ENCODE peak calls at places on chromosomes 13 and 19, in five cellular contexts. P is kidney epithelial cell, C is cardiac fibroblast, E is tibial artery, N is CD14-positive monocyte. W is an unnamed sample.

GRCh38 chr13:58999851-59000250 is 1163.9 kb downstream of the DIAPH3 start:
- DNase-seq in P (no peak), C (no peak), E (no peak), N (no peak), W (no peak)

GRCh38 chr19:44051654-44052402 is at the start of gene ZNF223:
- DNase-seq in P (peak), C (peak), E (peak), N (peak), W (peak)

GRCh38 chr19:54462072-54462712 is 1.4 kb downstream of the LENG9 start:
- DNase-seq in P (no peak), C (no peak), E (no peak), N (peak), W (no peak)

GRCh38 chr19:33419763-33420080 is 46.2 kb downstream of the CEBPG start:
- DNase-seq in P (no peak), C (no peak), E (no peak), N (no peak), W (no peak)

GRCh38 chr19:40321076-40321475 is 27.1 kb downstream of the C19orf47 start:
- DNase-seq in P (no peak), C (no peak), E (no peak), N (no peak), W (no peak)

GRCh38 chr19:18428173-18428836 is 9.1 kb downstream of the SSBP4 start:
- DNase-seq in P (no peak), C (no peak), E (no peak), N (no peak), W (no peak)

GRCh38 chr19:45011959-45012358 is 10.7 kb downstream of the RELB start:
- DNase-seq in P (no peak), C (no peak), E (no peak), N (no peak), W (no peak)

GRCh38 chr19:21910318-21910717 is 74.3 kb upstream of the ZNF43 start:
- DNase-seq in P (no peak), C (peak), E (no peak), N (no peak), W (no peak)

GRCh38 chr19:616276-616675 is 17.1 kb downstream of the POLRMT start:
- DNase-seq in P (no peak), C (no peak), E (no peak), N (no peak), W (no peak)

GRCh38 chr13:30895773-30896172 is 10.3 kb upstream of the MEDAG start:
- DNase-seq in P (peak), C (peak), E (peak), N (no peak), W (no peak)

GRCh38 chr19:843180-843835 is 2.5 kb downstream of the PRTN3 start:
- DNase-seq in P (no peak), C (no peak), E (no peak), N (no peak), W (peak)

GRCh38 chr19:16296713-16297112 is 27.9 kb upstream of the KLF2 start:
- DNase-seq in P (no peak), C (no peak), E (no peak), N (no peak), W (no peak)

GRCh38 chr19:996051-996838 is 4.0 kb upstream of the GRIN3B start:
- DNase-seq in P (no peak), C (peak), E (no peak), N (no peak), W (no peak)

GRCh38 chr13:68066879-68067513 is 836.9 kb upstream of the PCDH9 start:
- DNase-seq in P (no peak), C (no peak), E (no peak), N (no peak), W (no peak)

GRCh38 chr19:28694812-28695211 is 518.1 kb downstream of the UQCRFS1 start:
- DNase-seq in P (no peak), C (no peak), E (no peak), N (no peak), W (no peak)

GRCh38 chr19:40198272-40198990 is 7.2 kb downstream of the MAP3K10 start:
- DNase-seq in P (no peak), C (no peak), E (no peak), N (no peak), W (no peak)

GRCh38 chr13:73922728-73923393 is 211.3 kb downstream of the KLF12 start:
- DNase-seq in P (no peak), C (peak), E (no peak), N (no peak), W (no peak)

GRCh38 chr19:41511628-41512027 is 64.3 kb upstream of the CEACAM21 start:
- DNase-seq in P (no peak), C (no peak), E (no peak), N (no peak), W (no peak)

GRCh38 chr19:38055655-38056521 is 148.9 kb downstream of the SIPA1L3 start:
- DNase-seq in P (no peak), C (no peak), E (no peak), N (no peak), W (no peak)

GRCh38 chr13:46140044-46140443 is 35.2 kb upstream of the CPB2 start:
- DNase-seq in P (no peak), C (no peak), E (no peak), N (no peak), W (no peak)

GRCh38 chr19:55189424-55189823 is 9.3 kb upstream of the SYT5 start:
- DNase-seq in P (peak), C (peak), E (peak), N (no peak), W (no peak)

GRCh38 chr19:41570179-41570578 is 5.8 kb upstream of the CEACAM21 start:
- DNase-seq in P (no peak), C (no peak), E (no peak), N (no peak), W (no peak)

GRCh38 chr19:31015778-31016177 is 333.5 kb downstream of the TSHZ3 start:
- DNase-seq in P (no peak), C (no peak), E (no peak), N (no peak), W (no peak)

GRCh38 chr13:22126433-22127021 is 455.7 kb downstream of the FGF9 start:
- DNase-seq in P (no peak), C (no peak), E (no peak), N (no peak), W (no peak)

GRCh38 chr13:84137292-84137691 is 255.0 kb upstream of the SLITRK1 start:
- DNase-seq in P (no peak), C (no peak), E (no peak), N (no peak), W (no peak)

GRCh38 chr13:39269411-39269810 is 231.2 kb downstream of the NHLRC3 start:
- DNase-seq in P (no peak), C (peak), E (no peak), N (no peak), W (no peak)

GRCh38 chr13:29849071-29849541 is 1.3 kb downstream of the UBL3 start:
- DNase-seq in P (no peak), C (peak), E (peak), N (peak), W (peak)

GRCh38 chr19:50036905-50037304 is 11.1 kb downstream of the ZNF473 start:
- DNase-seq in P (no peak), C (no peak), E (no peak), N (no peak), W (no peak)

GRCh38 chr19:30719189-30719990 is 347.2 kb downstream of the ZNF536 start:
- DNase-seq in P (no peak), C (peak), E (no peak), N (no peak), W (peak)

GRCh38 chr13:76991432-76991795 is 467 bp upstream of the CLN5 start:
- DNase-seq in P (no peak), C (no peak), E (no peak), N (peak), W (no peak)

GRCh38 chr19:1896508-1896907 is 8.7 kb upstream of the ADAT3 start:
- DNase-seq in P (no peak), C (no peak), E (no peak), N (peak), W (no peak)

GRCh38 chr13:46751811-46752635 is 44.9 kb downstream of the ESD start:
- DNase-seq in P (no peak), C (peak), E (no peak), N (peak), W (no peak)

GRCh38 chr19:7743425-7743841 is 3.9 kb downstream of the CD209 start:
- DNase-seq in P (no peak), C (no peak), E (no peak), N (no peak), W (no peak)

GRCh38 chr13:114115191-114115671 is 17.2 kb downstream of the RASA3 start:
- DNase-seq in P (peak), C (peak), E (no peak), N (peak), W (no peak)

GRCh38 chr13:62294210-62294609 is 878.6 kb upstream of the PCDH20 start:
- DNase-seq in P (no peak), C (peak), E (no peak), N (no peak), W (no peak)

GRCh38 chr19:48738557-48739399 is 1.6 kb downstream of the RASIP1 start:
- DNase-seq in P (no peak), C (peak), E (peak), N (peak), W (peak)
- TF ChIP-seq CTCF in P (no peak), C (no peak), E (peak), N (peak), W (peak)

GRCh38 chr13:51959773-51960172 is 51.5 kb downstream of the ATP7B start:
- DNase-seq in P (no peak), C (no peak), E (no peak), N (no peak), W (no peak)
- TF ChIP-seq CTCF in P (no peak), C (no peak), E (no peak), N (no peak), W (no peak)

DNA sequence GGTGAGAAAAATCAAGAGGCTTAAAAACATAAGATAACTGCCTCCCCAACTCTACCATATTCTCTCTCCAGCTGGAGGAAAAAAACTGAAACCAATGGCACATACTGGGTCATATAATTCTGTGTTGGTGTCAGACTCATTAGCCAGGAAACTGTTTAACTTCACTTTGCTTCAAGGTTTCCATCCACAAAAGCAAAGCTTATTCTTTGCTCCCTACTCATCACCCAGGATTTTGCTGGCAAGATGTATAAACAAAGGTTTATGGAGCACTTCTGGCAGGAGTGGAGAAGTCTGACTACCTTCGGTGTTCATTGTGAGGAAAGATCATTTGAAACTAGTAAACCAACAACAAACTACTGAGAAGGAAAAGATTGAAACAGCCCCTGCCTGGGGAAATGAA is 197.5 kb upstream of the SERP2 start:
- DNase-seq in P (no peak), C (no peak), E (no peak), N (no peak), W (no peak)
- TF ChIP-seq CTCF in P (no peak), C (no peak), E (no peak), N (no peak), W (no peak)

DNA sequence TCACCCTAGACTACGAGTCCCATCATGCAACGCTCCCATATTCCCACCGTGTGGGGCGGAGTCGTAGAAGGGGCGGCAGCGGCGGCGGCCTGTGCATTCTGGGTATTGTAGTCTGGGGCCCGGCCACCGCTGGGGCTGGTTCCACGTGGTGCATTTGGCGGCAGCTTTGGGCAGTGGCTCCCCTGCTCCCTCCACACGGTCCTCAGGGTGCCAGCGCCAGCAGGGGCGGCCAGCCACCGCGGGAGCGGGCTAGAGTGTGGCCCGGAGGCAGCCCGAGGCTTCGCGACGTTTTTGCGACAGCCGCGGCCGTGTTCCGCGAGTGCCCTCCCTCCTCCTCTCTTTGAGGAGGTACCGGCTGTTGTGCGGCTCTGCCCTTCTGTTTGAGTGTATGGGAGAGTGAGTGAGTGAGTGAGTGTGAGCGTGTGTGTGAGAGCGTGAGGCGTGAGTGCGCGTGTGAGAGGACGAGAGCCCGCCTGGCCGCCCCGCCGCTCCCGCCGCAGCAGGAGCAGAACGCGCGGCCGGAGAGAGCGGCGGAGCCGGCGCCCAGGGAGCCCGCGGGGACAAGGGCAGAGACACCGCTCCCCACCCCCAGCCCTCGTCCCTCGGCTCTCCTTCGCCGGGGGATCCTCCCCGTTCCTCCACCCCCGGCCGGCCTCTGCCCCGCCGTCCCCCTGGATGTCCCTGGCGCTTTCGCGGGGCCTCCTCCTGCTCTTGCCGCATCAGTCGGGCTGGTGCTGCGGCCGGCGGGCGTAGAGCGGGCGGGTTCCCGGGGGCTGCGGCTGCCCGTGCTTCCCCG is at the start of gene CDK8:
- DNase-seq in P (peak), C (peak), E (peak), N (peak), W (peak)
- TF ChIP-seq CTCF in P (no peak), C (no peak), E (no peak), N (no peak), W (no peak)

GRCh38 chr19:15280915-15281683 is 48.9 kb upstream of the EPHX3 start:
- DNase-seq in P (no peak), C (peak), E (peak), N (no peak), W (no peak)
- TF ChIP-seq CTCF in P (peak), C (peak), E (peak), N (peak), W (no peak)

DNA sequence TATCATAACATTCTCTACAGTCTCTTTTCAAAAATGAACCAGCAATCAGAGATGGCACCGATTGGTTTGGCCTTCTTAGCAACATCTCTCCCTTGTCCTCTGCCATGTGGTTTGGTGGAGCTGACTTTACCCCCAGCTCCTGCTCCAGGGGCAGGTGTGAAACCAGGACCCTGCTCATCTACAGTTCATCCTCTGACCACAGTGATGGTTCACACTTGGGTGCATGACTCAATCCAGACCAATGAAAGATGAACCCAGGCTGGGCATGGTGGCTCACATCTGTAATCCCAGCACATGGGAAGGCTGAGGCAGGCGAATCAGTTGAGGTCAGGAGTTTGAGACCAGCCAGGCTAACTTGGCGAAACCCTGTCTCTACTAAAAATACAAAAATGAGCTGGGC is 33.6 kb upstream of the FFAR2 start:
- DNase-seq in P (no peak), C (no peak), E (no peak), N (no peak), W (no peak)
- TF ChIP-seq CTCF in P (no peak), C (no peak), E (no peak), N (no peak), W (no peak)

DNA sequence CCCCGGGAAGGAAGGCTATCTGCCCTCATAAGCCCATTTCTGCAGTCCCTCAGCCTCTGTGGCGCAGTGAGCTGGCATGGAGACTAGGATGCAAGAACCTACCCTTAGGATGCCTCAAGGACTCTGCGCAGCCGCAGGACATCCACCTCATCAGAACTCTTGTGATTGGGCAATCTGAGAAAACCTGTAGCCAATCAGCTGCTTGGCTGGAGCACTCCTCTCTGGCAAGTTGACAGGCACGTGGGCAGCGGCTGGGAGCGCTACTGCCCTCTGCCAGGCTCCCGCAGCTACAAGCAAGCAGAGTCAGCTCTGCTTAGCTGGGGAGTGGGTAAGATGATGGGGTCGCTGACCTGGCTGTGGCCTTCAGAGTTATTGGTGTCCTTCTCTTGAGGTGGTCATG is 1.5 kb upstream of the ECSIT start:
- DNase-seq in P (no peak), C (peak), E (peak), N (peak), W (peak)
- TF ChIP-seq CTCF in P (peak), C (peak), E (peak), N (no peak), W (no peak)

GRCh38 chr13:23348270-23349126 is 85.0 kb downstream of the SACS start:
- DNase-seq in P (no peak), C (peak), E (no peak), N (no peak), W (no peak)
- TF ChIP-seq CTCF in P (no peak), C (no peak), E (no peak), N (no peak), W (no peak)

GRCh38 chr19:57552432-57552831 is 7.2 kb downstream of the ZNF550 start:
- DNase-seq in P (no peak), C (no peak), E (no peak), N (no peak), W (no peak)
- TF ChIP-seq CTCF in P (no peak), C (no peak), E (no peak), N (no peak), W (no peak)

DNA sequence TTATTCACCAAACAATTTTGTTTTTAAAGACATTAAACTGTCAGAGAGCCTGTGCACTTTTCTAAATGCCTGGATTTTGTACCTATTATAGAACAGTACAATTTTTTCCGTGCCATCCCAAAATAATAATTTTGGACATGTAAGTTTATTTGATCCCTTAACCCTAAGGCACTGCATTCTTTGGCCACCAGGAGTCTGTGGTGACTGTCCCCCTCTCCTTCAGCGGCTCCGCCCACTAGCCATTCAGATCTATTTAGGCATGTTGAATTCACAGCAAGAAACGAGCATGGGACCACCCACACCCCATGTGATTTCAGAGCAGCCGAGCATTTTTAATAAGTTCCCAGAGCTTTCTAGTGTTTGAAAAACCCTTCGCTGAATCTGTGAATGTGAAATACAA is 567.5 kb downstream of the MYO16 start:
- DNase-seq in P (no peak), C (no peak), E (no peak), N (no peak), W (peak)
- TF ChIP-seq CTCF in P (peak), C (no peak), E (no peak), N (peak), W (peak)

W was measured in endothelial cell.